ENCODE peak calls at places on chromosomes 6 and 20, in eight cellular contexts. H is AG20443; G is GM12878; W is WERI-Rb-1; O is stimulated activated CD4-positive, alpha-beta T cell treated with anti-CD3 and anti-CD28 coated beads, Interleukin-15, amount 100 ng/mL, for 1 hour; N is nephron progenitor cell; B is hippocampal formation; A is transverse colon. U is an unnamed sample.

GRCh38 chr6:33323623-33323948 is 6.0 kb upstream of the ZBTB22 start:
- DNase-seq in H (no peak), G (no peak), W (peak), O (no peak), N (no peak), B (no peak), A (no peak), U (no peak)

GRCh38 chr6:7996538-7997225 is 67.5 kb downstream of the BLOC1S5 start:
- DNase-seq in H (peak), G (no peak), W (no peak), O (no peak), N (no peak), B (no peak), A (no peak), U (no peak)

GRCh38 chr6:30690403-30691207 is at the start of gene NRM:
- DNase-seq in H (peak), G (no peak), W (peak), O (peak), N (peak), B (peak), A (peak), U (peak)

GRCh38 chr6:145315982-145316600 is 419.2 kb downstream of the EPM2A start:
- DNase-seq in H (no peak), G (no peak), W (peak), O (no peak), N (no peak), B (no peak), A (no peak), U (no peak)

GRCh38 chr6:156865019-156865629 is 87.9 kb downstream of the ARID1B start:
- DNase-seq in H (no peak), G (no peak), W (no peak), O (no peak), N (no peak), B (no peak), A (no peak), U (no peak)

GRCh38 chr6:37731888-37732287 is 34.2 kb upstream of the MDGA1 start:
- DNase-seq in H (no peak), G (peak), W (no peak), O (peak), N (no peak), B (no peak), A (peak), U (no peak)

GRCh38 chr6:3280091-3280490 is 21.3 kb downstream of the PSMG4 start:
- DNase-seq in H (no peak), G (no peak), W (peak), O (no peak), N (no peak), B (no peak), A (peak), U (no peak)

GRCh38 chr20:63682384-63683139 is 13.9 kb upstream of the TNFRSF6B start:
- DNase-seq in H (peak), G (no peak), W (no peak), O (no peak), N (no peak), B (no peak), A (peak), U (peak)

GRCh38 chr20:51494241-51495110 is 48.0 kb downstream of the NFATC2 start:
- DNase-seq in H (no peak), G (no peak), W (no peak), O (no peak), N (no peak), B (no peak), A (no peak), U (no peak)

GRCh38 chr6:42046491-42047219 is 3.7 kb upstream of the TAF8 start:
- DNase-seq in H (no peak), G (no peak), W (no peak), O (no peak), N (no peak), B (no peak), A (no peak), U (no peak)

GRCh38 chr20:17747431-17747846 is 47.7 kb downstream of the BANF2 start:
- DNase-seq in H (peak), G (no peak), W (no peak), O (no peak), N (no peak), B (no peak), A (no peak), U (no peak)

GRCh38 chr6:159969921-159970320 is 1.0 kb downstream of the IGF2R start:
- DNase-seq in H (peak), G (no peak), W (peak), O (no peak), N (peak), B (peak), A (peak), U (no peak)

GRCh38 chr20:39822667-39823066 is 860.5 kb downstream of the DHX35 start:
- DNase-seq in H (peak), G (no peak), W (no peak), O (no peak), N (no peak), B (no peak), A (no peak), U (no peak)

GRCh38 chr6:34383171-34383631 is 9.3 kb downstream of the NUDT3 start:
- DNase-seq in H (no peak), G (no peak), W (no peak), O (no peak), N (peak), B (no peak), A (no peak), U (no peak)

GRCh38 chr6:103617642-103618041 is 1242.1 kb downstream of the HACE1 start:
- DNase-seq in H (no peak), G (no peak), W (no peak), O (no peak), N (no peak), B (no peak), A (no peak), U (no peak)

GRCh38 chr20:19748687-19749086 is 9.4 kb upstream of the RIN2 start:
- DNase-seq in H (no peak), G (no peak), W (no peak), O (no peak), N (no peak), B (no peak), A (no peak), U (no peak)

GRCh38 chr20:20411841-20412240 is 43.9 kb downstream of the INSM1 start:
- DNase-seq in H (no peak), G (no peak), W (peak), O (no peak), N (no peak), B (no peak), A (no peak), U (no peak)

GRCh38 chr6:109008537-109008950 is 86.1 kb downstream of the SESN1 start:
- DNase-seq in H (peak), G (no peak), W (no peak), O (no peak), N (no peak), B (peak), A (no peak), U (no peak)

GRCh38 chr6:56595490-56596122 is 47.1 kb downstream of the DST start:
- DNase-seq in H (peak), G (peak), W (peak), O (peak), N (peak), B (peak), A (peak), U (no peak)